ENCODE peak calls at places on chromosome 19, in ten cellular contexts. T is endodermal cell; Z is heart left ventricle; X is CD8-positive, alpha-beta memory T cell; R is colonic mucosa; N is ascending aorta; A is tibial nerve; C is astrocyte; H is AG04450; I is aorta. V is an unnamed sample.
A peak's percentile ranks its signal among the peaks of the same experiment; 100 is the strongest.

GRCh38 chr19:46606681-46607440 is 5.7 kb downstream of the CALM3 start:
- DNase-seq in C (no peak), I (peak; percentile 38), Z (no peak), R (peak; percentile 15), A (peak; percentile 8), X (no peak), T (peak; percentile 23), N (no peak), H (no peak), V (no peak)

GRCh38 chr19:48739835-48740704 is at the start of gene RASIP1:
- DNase-seq in C (no peak), Z (peak; percentile 86), R (no peak), A (no peak), I (no peak), N (no peak), X (no peak), H (no peak), T (peak; percentile 64), V (no peak)

GRCh38 chr19:5434970-5435641 is 20.1 kb upstream of the ZNRF4 start:
- DNase-seq in T (no peak), X (no peak), I (no peak), H (peak; percentile 46), N (no peak), A (no peak), Z (no peak), R (no peak), C (peak; percentile 96), V (no peak)

GRCh38 chr19:58581227-58582141 is 8.3 kb upstream of the MZF1 start:
- DNase-seq in X (peak; percentile 84), T (peak; percentile 98), R (peak; percentile 84), Z (peak; percentile 84), H (peak; percentile 74), A (peak; percentile 77), N (peak; percentile 49), I (peak; percentile 93), C (peak; percentile 54), V (peak; percentile 50)

GRCh38 chr19:29273000-29273691 is 60.2 kb upstream of the UQCRFS1 start:
- DNase-seq in A (no peak), C (no peak), X (no peak), N (no peak), I (no peak), Z (no peak), H (no peak), R (no peak), T (peak; percentile 20), V (no peak)

GRCh38 chr19:30373593-30373992 is 1.4 kb downstream of the ZNF536 start:
- DNase-seq in H (no peak), Z (no peak), X (no peak), A (no peak), T (peak; percentile 76), I (no peak), N (no peak), C (no peak), R (no peak), V (no peak)

GRCh38 chr19:45667620-45668341 is at the start of gene GIPR:
- DNase-seq in A (no peak), C (peak; percentile 10), Z (no peak), N (no peak), I (no peak), T (peak; percentile 94), X (peak; percentile 28), H (no peak), R (peak; percentile 85), V (peak; percentile 68)

GRCh38 chr19:42201489-42202289 is 15.8 kb downstream of the DEDD2 start:
- DNase-seq in I (peak; percentile 80), X (peak; percentile 65), T (no peak), R (no peak), C (no peak), H (no peak), A (no peak), Z (peak; percentile 43), N (no peak), V (peak; percentile 39)

GRCh38 chr19:8491574-8491973 is 10.9 kb downstream of the PRAM1 start:
- DNase-seq in N (no peak), Z (no peak), X (no peak), H (no peak), I (no peak), R (no peak), C (no peak), A (no peak), T (peak; percentile 70), V (no peak)

GRCh38 chr19:4528843-4529242 is 6.2 kb downstream of the PLIN5 start:
- DNase-seq in A (no peak), X (no peak), C (no peak), I (no peak), R (no peak), T (no peak), N (no peak), Z (no peak), H (no peak), V (no peak)

GRCh38 chr19:49986354-49986753 is 25.4 kb upstream of the SIGLEC11 start:
- DNase-seq in T (no peak), I (no peak), R (no peak), C (no peak), X (no peak), N (no peak), Z (no peak), H (no peak), A (no peak), V (no peak)

GRCh38 chr19:16585808-16586476 is 13.7 kb upstream of the SLC35E1 start:
- DNase-seq in T (no peak), N (no peak), X (no peak), R (peak; percentile 39), C (no peak), H (no peak), Z (no peak), I (no peak), A (no peak), V (no peak)

GRCh38 chr19:16587031-16588023 is 15.1 kb upstream of the SLC35E1 start:
- DNase-seq in X (peak; percentile 62), T (peak; percentile 63), I (peak; percentile 78), N (no peak), R (peak; percentile 39), Z (no peak), C (peak; percentile 58), A (peak; percentile 32), H (no peak), V (no peak)

GRCh38 chr19:16586477-16586871 is 14.3 kb upstream of the SLC35E1 start:
- DNase-seq in R (no peak), Z (no peak), C (no peak), I (no peak), X (no peak), T (no peak), N (no peak), H (no peak), A (no peak), V (no peak)

GRCh38 chr19:16582486-16583261 is 10.5 kb upstream of the SLC35E1 start:
- DNase-seq in T (no peak), H (no peak), C (no peak), A (no peak), R (no peak), X (no peak), N (no peak), I (no peak), Z (no peak), V (no peak)

DNA sequence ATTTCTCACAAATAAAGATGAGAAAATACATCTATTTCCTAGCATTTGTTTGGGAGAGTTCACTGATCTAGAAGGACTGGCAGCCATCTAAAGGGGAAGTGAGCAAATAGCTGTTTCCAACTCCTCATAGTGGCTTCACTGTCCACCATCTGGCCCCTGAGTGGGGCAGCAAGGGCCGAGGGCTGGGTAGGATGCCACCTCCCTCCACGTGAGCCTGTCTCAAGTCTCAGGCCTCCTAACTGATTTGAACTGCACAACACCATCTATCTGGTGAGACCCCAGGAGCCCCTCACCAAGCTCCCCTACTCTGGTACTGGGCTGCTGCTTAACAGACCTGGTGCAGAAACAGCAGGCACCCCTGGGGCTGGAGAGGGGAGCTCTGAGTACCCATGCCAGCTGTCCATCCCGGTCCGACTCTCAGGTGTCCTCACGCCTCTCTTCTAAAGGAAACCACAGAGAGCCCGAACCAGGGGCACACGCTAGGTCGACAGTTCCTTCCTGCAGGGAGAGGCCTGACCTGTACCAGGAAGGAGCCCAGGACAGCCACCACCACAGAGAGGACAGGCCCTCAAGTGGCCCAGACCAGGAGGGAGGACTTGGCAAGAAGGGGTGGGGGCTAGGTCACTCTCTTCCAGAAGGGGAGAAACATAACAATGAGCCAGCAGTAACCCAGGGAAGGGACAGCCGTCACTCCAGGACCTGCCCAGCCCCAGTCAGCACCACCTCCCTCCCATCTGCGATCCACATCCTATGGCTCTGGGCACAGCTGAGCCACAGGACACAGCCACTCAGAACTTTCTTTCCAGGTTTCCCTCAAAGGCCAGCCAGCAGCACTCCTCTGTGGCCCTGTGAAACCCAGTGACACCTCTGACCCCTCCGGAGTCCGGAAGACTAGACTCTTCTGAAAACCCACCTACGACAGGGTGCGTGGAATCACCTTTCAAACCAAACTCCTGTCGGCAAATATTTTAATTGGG is 12.9 kb upstream of the SLC35E1 start:
- DNase-seq in X (no peak), C (no peak), T (no peak), A (no peak), I (no peak), N (no peak), Z (no peak), R (no peak), H (no peak), V (no peak)
- H3K4me3 ChIP-seq in X (peak overlapping the region; percentile 66), C (no peak overlapping the region), T (no peak overlapping the region), A (no peak overlapping the region), I (no peak overlapping the region), N (no peak overlapping the region), Z (peak overlapping the region; percentile 10), R (peak overlapping the region; percentile 13), H (no peak overlapping the region), V (no peak overlapping the region)

DNA sequence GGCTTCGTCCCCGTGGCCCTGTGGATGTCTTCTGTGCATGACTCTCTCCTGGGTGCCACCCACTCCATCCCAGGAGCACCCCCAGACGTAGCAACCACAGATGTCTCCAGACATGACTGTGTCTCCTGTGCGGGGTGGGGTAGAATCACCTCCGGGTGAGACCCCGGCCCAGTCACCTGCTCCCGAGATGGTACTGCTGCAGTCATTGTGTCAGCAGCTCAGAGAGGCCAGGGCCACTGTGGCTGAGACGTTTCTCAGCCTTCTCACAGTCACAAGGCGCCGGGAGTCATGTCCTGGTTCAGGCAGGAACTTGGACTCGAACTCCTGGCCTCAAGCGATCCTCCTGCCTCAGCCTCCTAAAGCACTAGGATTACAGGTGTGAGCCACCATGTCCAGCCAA is 16.6 kb downstream of the NCLN start:
- DNase-seq in R (no peak), N (no peak), T (no peak), A (no peak), X (no peak), Z (no peak), H (no peak), I (no peak), C (no peak), V (no peak)
- H3K27ac ChIP-seq in R (no peak overlapping the region), N (no peak overlapping the region), T (no peak overlapping the region), A (no peak overlapping the region), X (no peak overlapping the region), Z (no peak overlapping the region), H (no peak overlapping the region), I (no peak overlapping the region), C (no peak overlapping the region), V (no peak overlapping the region)

GRCh38 chr19:37941820-37942515 is 35.0 kb downstream of the SIPA1L3 start:
- DNase-seq in T (no peak), A (no peak), N (no peak), R (no peak), X (no peak), H (no peak), C (no peak), I (no peak), Z (no peak), V (peak; percentile 79)
- H3K4me3 ChIP-seq in T (no peak overlapping the region), A (no peak overlapping the region), N (no peak overlapping the region), R (no peak overlapping the region), X (no peak overlapping the region), H (no peak overlapping the region), C (no peak overlapping the region), I (no peak overlapping the region), Z (no peak overlapping the region), V (no peak overlapping the region)

GRCh38 chr19:20776083-20777076 is at the start of gene ZNF66:
- DNase-seq in X (peak; percentile 93), Z (peak; percentile 97), T (peak; percentile 99), A (peak; percentile 97), I (peak; percentile 98), H (peak; percentile 93), C (peak; percentile 89), R (peak; percentile 98), N (peak; percentile 88), V (peak; percentile 97)
- H3K27ac ChIP-seq in X (peak within 1 kb of the TSS; percentile 89), Z (peak within 1 kb of the TSS; percentile 11), T (peak within 1 kb of the TSS; percentile 97), A (peak within 1 kb of the TSS; percentile 52), I (peak within 1 kb of the TSS; percentile 25), H (peak within 1 kb of the TSS; percentile 57), C (peak within 1 kb of the TSS; percentile 42), R (peak within 1 kb of the TSS; percentile 32), N (peak within 1 kb of the TSS; percentile 4), V (peak within 1 kb of the TSS; percentile 92)

V was measured in small intestine.